ENCODE peak calls at places on chromosomes 13 and 19, in nine cellular contexts. M is bronchial epithelial cell, T is HepG2, B is BJ, Y is neural progenitor cell, N is right atrium auricular region, X is lower leg skin, K is uterus, Z is body of pancreas. J is an unnamed sample.

GRCh38 chr13:30145709-30146367 is 161.5 kb downstream of the KATNAL1 start:
- DNase-seq in M (no peak), T (no peak), B (no peak), Y (no peak), N (no peak), X (no peak), K (no peak), Z (no peak), J (no peak)

GRCh38 chr13:45511310-45512147 is 46.8 kb downstream of the COG3 start:
- DNase-seq in M (peak), T (peak), B (peak), Y (peak), N (no peak), X (no peak), K (peak), Z (peak), J (peak)

GRCh38 chr13:54949735-54950134 is 1921.1 kb downstream of the OLFM4 start:
- DNase-seq in M (peak), T (no peak), B (no peak), Y (no peak), N (no peak), X (no peak), K (no peak), Z (no peak), J (no peak)

GRCh38 chr19:6030214-6030507 is 52.2 kb upstream of the RANBP3 start:
- DNase-seq in M (peak), T (no peak), B (no peak), Y (no peak), N (no peak), X (no peak), K (no peak), Z (no peak), J (peak)

GRCh38 chr13:35961461-35962220 is 169.5 kb downstream of the DCLK1 start:
- DNase-seq in M (no peak), T (no peak), B (no peak), Y (no peak), N (no peak), X (no peak), K (no peak), Z (no peak), J (peak)

GRCh38 chr13:111204438-111205177 is 89.5 kb downstream of the ARHGEF7 start:
- DNase-seq in M (peak), T (peak), B (no peak), Y (peak), N (peak), X (peak), K (peak), Z (peak), J (peak)

GRCh38 chr13:29396446-29396845 is 199.0 kb downstream of the SLC7A1 start:
- DNase-seq in M (no peak), T (no peak), B (no peak), Y (no peak), N (no peak), X (no peak), K (no peak), Z (no peak), J (no peak)

GRCh38 chr13:113429608-113429985 is 23.7 kb downstream of the ADPRHL1 start:
- DNase-seq in M (no peak), T (no peak), B (no peak), Y (peak), N (no peak), X (no peak), K (no peak), Z (no peak), J (no peak)

GRCh38 chr13:20197361-20197834 is 4.7 kb upstream of the GJB2 start:
- DNase-seq in M (peak), T (peak), B (no peak), Y (peak), N (no peak), X (no peak), K (no peak), Z (no peak), J (peak)

GRCh38 chr13:104737713-104738112 is 1671.5 kb upstream of the SLC10A2 start:
- DNase-seq in M (no peak), T (no peak), B (no peak), Y (no peak), N (no peak), X (no peak), K (no peak), Z (no peak), J (peak)

GRCh38 chr13:39016789-39017188 is 21.1 kb downstream of the PROSER1 start:
- DNase-seq in M (peak), T (peak), B (no peak), Y (peak), N (no peak), X (no peak), K (no peak), Z (no peak), J (peak)

GRCh38 chr13:40576369-40576768 is 90.1 kb downstream of the FOXO1 start:
- DNase-seq in M (no peak), T (no peak), B (no peak), Y (no peak), N (no peak), X (no peak), K (no peak), Z (no peak), J (no peak)

GRCh38 chr19:56837492-56837891 is 3.0 kb downstream of the PEG3 start:
- DNase-seq in M (no peak), T (peak), B (no peak), Y (no peak), N (peak), X (peak), K (peak), Z (peak), J (peak)
- H3K4me3 ChIP-seq in M (no peak), T (peak), B (no peak), Y (no peak), N (peak), X (no peak), K (peak), Z (no peak), J (peak)

DNA sequence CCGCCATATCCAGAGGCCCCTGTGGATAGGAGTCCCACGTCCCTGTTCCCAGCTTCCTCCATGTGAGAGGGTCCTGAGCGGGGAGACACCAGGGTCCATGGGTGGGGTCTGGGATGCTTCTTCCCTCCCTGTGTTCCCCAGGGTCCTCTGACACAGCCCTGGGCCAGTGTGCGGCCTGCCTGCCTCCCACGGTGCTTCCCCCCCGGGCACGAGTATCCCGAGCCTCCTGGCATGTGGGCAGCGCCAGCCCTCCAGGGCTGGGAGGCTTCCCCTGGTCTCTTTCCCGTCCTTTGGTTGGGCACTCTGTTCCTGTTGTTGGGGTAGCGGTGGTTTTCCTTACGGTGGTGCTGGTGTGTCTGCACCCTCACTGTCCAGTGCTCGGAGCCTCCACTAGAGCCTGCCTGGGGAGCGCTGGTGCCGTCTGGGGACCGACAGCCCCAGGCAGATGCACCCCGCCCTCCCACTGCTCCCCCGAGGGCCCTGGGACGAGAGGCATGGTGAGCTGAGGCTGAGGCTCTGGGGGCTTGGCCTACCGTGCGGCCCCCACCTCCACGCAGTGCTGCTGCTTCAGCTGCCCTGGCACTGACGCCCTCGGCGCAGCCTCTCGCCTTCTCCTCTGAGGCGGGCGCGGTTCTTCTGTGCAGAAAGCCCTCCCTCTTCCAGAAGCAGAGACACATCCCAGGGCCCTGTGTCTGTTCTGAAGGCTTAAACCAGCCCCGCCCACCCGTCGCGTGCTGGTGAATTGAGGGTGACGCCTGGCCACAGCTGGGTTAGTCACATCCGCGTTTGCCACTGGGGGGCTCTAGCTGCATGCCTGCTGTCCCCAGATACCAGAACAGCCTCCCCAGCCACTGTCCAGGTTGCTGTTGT is 27.9 kb downstream of the PLEKHJ1 start:
- DNase-seq in M (peak), T (no peak), B (peak), Y (peak), N (peak), X (peak), K (no peak), Z (peak), J (peak)
- TF ChIP-seq CTCF in M (no peak), T (peak), B (peak), Y (peak), N (no peak), X (no peak), K (peak), Z (no peak), J (no peak)

DNA sequence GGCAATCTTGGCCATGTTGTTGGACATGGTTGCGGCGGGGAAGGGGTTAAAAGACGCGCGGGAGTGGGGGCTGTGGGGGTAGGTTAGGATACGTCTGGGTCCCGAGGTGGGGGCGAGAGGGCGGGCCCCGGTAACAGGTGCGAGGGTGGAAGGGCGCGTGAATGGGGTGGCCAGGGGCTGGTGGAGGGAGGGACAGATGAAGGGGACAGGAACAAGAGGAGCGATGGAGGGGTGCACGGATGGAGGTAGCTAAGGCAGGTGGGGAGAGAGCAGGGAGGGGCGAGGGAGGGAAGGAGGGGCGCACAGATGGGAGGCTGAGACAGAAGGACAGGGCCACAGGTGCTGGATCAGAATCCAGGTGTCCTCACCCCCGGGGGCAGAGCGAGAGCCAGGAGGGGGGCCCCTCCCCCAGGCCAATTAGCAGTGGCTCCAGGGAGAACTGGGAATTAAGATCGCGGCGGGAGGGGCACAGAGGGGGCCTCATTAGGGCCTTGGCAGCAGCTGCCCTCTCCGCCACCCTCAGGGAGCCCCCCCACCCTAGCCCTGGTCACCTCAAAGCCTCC is 1.3 kb downstream of the GNG8 start:
- DNase-seq in M (no peak), T (no peak), B (no peak), Y (peak), N (no peak), X (no peak), K (no peak), Z (no peak), J (no peak)
- H3K4me3 ChIP-seq in M (peak), T (no peak), B (peak), Y (peak), N (peak), X (no peak), K (peak), Z (no peak), J (peak)

DNA sequence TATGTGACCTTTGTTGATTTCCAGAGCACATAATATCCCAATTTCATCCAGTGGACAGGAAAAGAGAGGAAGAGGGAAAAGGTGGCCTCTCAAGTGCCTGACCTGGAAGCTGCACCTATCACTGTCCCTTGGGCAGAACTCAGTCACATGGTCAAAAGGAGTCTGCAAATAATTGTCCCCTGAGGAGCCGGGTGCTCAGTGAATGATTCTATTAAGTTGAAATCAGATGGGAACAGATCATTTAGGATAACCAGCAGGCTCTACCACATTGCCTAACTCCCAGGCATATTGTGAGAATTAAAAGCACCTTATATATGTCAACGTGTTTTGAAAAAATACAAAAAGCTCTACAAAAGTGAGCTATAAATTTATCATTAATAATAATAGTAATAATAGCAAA is 6.8 kb downstream of the KL start:
- DNase-seq in M (no peak), T (no peak), B (no peak), Y (no peak), N (no peak), X (no peak), K (no peak), Z (no peak), J (no peak)
- TF ChIP-seq CTCF in M (no peak), T (no peak), B (no peak), Y (no peak), N (no peak), X (no peak), K (no peak), Z (no peak), J (no peak)

GRCh38 chr19:42286349-42287016 is 15.4 kb upstream of the PRR19 start:
- DNase-seq in M (no peak), T (no peak), B (no peak), Y (no peak), N (no peak), X (no peak), K (peak), Z (peak), J (peak)
- H3K4me3 ChIP-seq in M (no peak), T (no peak), B (no peak), Y (peak), N (peak), X (no peak), K (peak), Z (no peak), J (no peak)